ENCODE peak calls at places on chromosomes 16 and 17, in eight cellular contexts. Z is upper lobe of right lung, B is PC-9, R is left ventricle myocardium inferior, O is sigmoid colon, K is left lung, F is heart left ventricle, A is HCT116. X is an unnamed sample.
A peak's percentile ranks its signal among the peaks of the same experiment; 100 is the strongest.

GRCh38 chr17:72590382-72590781 is 469.6 kb downstream of the SOX9 start:
- DNase-seq in Z (no peak), B (peak; percentile 61), R (no peak), O (no peak), K (no peak), F (no peak), A (no peak), X (no peak)

GRCh38 chr16:27690604-27691003 is 140.7 kb downstream of the KATNIP start:
- DNase-seq in Z (peak; percentile 57), B (no peak), R (no peak), O (no peak), K (no peak), F (no peak), A (peak; percentile 21), X (peak; percentile 49)

GRCh38 chr17:44217738-44218343 is 1.6 kb downstream of the UBTF start:
- DNase-seq in Z (no peak), B (no peak), R (no peak), O (no peak), K (no peak), F (no peak), A (no peak), X (peak; percentile 87)

GRCh38 chr17:7885357-7886226 is 3.0 kb upstream of the CHD3 start:
- DNase-seq in Z (peak; percentile 81), B (no peak), R (peak; percentile 36), O (peak; percentile 80), K (peak; percentile 82), F (peak; percentile 41), A (no peak), X (peak; percentile 87)

GRCh38 chr17:76383645-76384221 is 676 bp upstream of the SPHK1 start:
- DNase-seq in Z (peak; percentile 78), B (no peak), R (peak; percentile 56), O (no peak), K (peak; percentile 59), F (peak; percentile 67), A (no peak), X (peak; percentile 87)

GRCh38 chr17:39667262-39668140 is 752 bp upstream of the PNMT start:
- DNase-seq in Z (peak; percentile 78), B (no peak), R (peak; percentile 66), O (no peak), K (no peak), F (no peak), A (no peak), X (peak; percentile 85)

GRCh38 chr17:27533874-27534815 is 77.9 kb downstream of the KSR1 start:
- DNase-seq in Z (peak; percentile 55), B (peak; percentile 78), R (no peak), O (peak; percentile 63), K (no peak), F (no peak), A (no peak), X (no peak)

GRCh38 chr17:81433656-81434055 is 38.4 kb downstream of the BAHCC1 start:
- DNase-seq in Z (no peak), B (no peak), R (no peak), O (no peak), K (no peak), F (no peak), A (no peak), X (no peak)

GRCh38 chr17:81123052-81124048 is 42.0 kb upstream of the PVALEF start:
- DNase-seq in Z (no peak), B (no peak), R (no peak), O (no peak), K (no peak), F (no peak), A (no peak), X (no peak)

GRCh38 chr16:80084614-80085013 is 456.2 kb upstream of the DYNLRB2 start:
- DNase-seq in Z (no peak), B (peak; percentile 52), R (peak; percentile 25), O (peak; percentile 82), K (peak; percentile 34), F (peak; percentile 32), A (no peak), X (no peak)

GRCh38 chr16:67279296-67280089 is at the start of gene PLEKHG4:
- DNase-seq in Z (peak; percentile 93), B (peak; percentile 58), R (peak; percentile 64), O (peak; percentile 83), K (peak; percentile 82), F (peak; percentile 62), A (peak; percentile 52), X (peak; percentile 90)

GRCh38 chr17:50465171-50465570 is 3.5 kb downstream of the CHAD start:
- DNase-seq in Z (no peak), B (no peak), R (no peak), O (no peak), K (no peak), F (no peak), A (no peak), X (no peak)

GRCh38 chr17:81537343-81537855 is 9.2 kb downstream of the FSCN2 start:
- DNase-seq in Z (no peak), B (no peak), R (no peak), O (no peak), K (no peak), F (no peak), A (peak; percentile 49), X (no peak)

GRCh38 chr17:39080416-39081179 is 70.8 kb downstream of the PLXDC1 start:
- DNase-seq in Z (no peak), B (no peak), R (peak; percentile 60), O (peak; percentile 76), K (no peak), F (peak; percentile 44), A (no peak), X (no peak)

GRCh38 chr17:44637066-44637465 is 19.2 kb upstream of the MEIOC start:
- DNase-seq in Z (no peak), B (no peak), R (no peak), O (no peak), K (no peak), F (no peak), A (no peak), X (no peak)

GRCh38 chr17:73595068-73595865 is 49.0 kb downstream of the SDK2 start:
- DNase-seq in Z (peak; percentile 71), B (no peak), R (peak; percentile 74), O (no peak), K (no peak), F (peak; percentile 25), A (no peak), X (no peak)

GRCh38 chr16:66549284-66550131 is at the start of gene TK2:
- DNase-seq in Z (peak; percentile 87), B (no peak), R (peak; percentile 72), O (peak; percentile 80), K (peak; percentile 57), F (peak; percentile 73), A (no peak), X (peak; percentile 89)

GRCh38 chr17:3513305-3514035 is 37.7 kb downstream of the ASPA start:
- DNase-seq in Z (no peak), B (no peak), R (no peak), O (peak; percentile 57), K (no peak), F (no peak), A (no peak), X (no peak)

GRCh38 chr16:67302882-67303434 is 23.6 kb downstream of the KCTD19 start:
- DNase-seq in Z (no peak), B (no peak), R (no peak), O (no peak), K (no peak), F (no peak), A (no peak), X (no peak)

GRCh38 chr17:61251939-61252865 is 147.4 kb upstream of the TBX2 start:
- DNase-seq in Z (peak; percentile 94), B (no peak), R (peak; percentile 91), O (peak; percentile 95), K (peak; percentile 94), F (peak; percentile 92), A (no peak), X (peak; percentile 95)

GRCh38 chr17:43784628-43785101 is 4.4 kb downstream of the CFAP97D1 start:
- DNase-seq in Z (no peak), B (no peak), R (no peak), O (no peak), K (no peak), F (no peak), A (no peak), X (no peak)

GRCh38 chr17:42456223-42457106 is 2.2 kb upstream of the ATP6V0A1 start:
- DNase-seq in Z (no peak), B (peak; percentile 79), R (no peak), O (no peak), K (no peak), F (peak; percentile 28), A (no peak), X (no peak)

GRCh38 chr17:42458497-42459255 is at the start of gene ATP6V0A1:
- DNase-seq in Z (peak; percentile 97), B (peak; percentile 64), R (peak; percentile 97), O (peak; percentile 98), K (peak; percentile 95), F (peak; percentile 95), A (peak; percentile 75), X (peak; percentile 98)

GRCh38 chr17:42459256-42459982 is 741 bp downstream of the ATP6V0A1 start:
- DNase-seq in Z (peak; percentile 72), B (peak; percentile 64), R (peak; percentile 46), O (peak; percentile 78), K (peak; percentile 61), F (peak; percentile 40), A (no peak), X (peak; percentile 78)

GRCh38 chr17:42459983-42460300 is 1.3 kb downstream of the ATP6V0A1 start:
- DNase-seq in Z (no peak), B (peak; percentile 76), R (no peak), O (no peak), K (no peak), F (no peak), A (no peak), X (no peak)

GRCh38 chr17:42457107-42457787 is 1.4 kb upstream of the ATP6V0A1 start:
- DNase-seq in Z (no peak), B (peak; percentile 80), R (no peak), O (no peak), K (no peak), F (no peak), A (no peak), X (no peak)
- H3K4me3 ChIP-seq in Z (peak overlapping the region; percentile 12), B (peak overlapping the region; percentile 24), R (no peak overlapping the region), O (no peak overlapping the region), K (no peak overlapping the region), F (no peak overlapping the region), A (no peak overlapping the region), X (no peak overlapping the region)

GRCh38 chr17:33687831-33688230 is 394.7 kb upstream of the ASIC2 start:
- DNase-seq in Z (no peak), B (no peak), R (no peak), O (no peak), K (no peak), F (no peak), A (no peak), X (no peak)
- H3K4me1 ChIP-seq in Z (no peaks in the 10 kb centered on the region), B (no peaks in the 10 kb centered on the region), R (peaks cover 5% of the 10 kb centered on the region), O (no peaks in the 10 kb centered on the region), K (no peaks in the 10 kb centered on the region), F (no peaks in the 10 kb centered on the region), A (no peaks in the 10 kb centered on the region), X (no peaks in the 10 kb centered on the region)

GRCh38 chr16:660459-661183 is 7.3 kb upstream of the RHOT2 start:
- DNase-seq in Z (peak; percentile 97), B (peak; percentile 70), R (peak; percentile 90), O (peak; percentile 96), K (peak; percentile 91), F (peak; percentile 87), A (peak; percentile 53), X (peak; percentile 98)
- H3K4me3 ChIP-seq in Z (no peak overlapping the region), B (no peak overlapping the region), R (peak overlapping the region; percentile 52), O (peak overlapping the region; percentile 38), K (no peak overlapping the region), F (peak overlapping the region; percentile 28), A (no peak overlapping the region), X (no peak overlapping the region)

DNA sequence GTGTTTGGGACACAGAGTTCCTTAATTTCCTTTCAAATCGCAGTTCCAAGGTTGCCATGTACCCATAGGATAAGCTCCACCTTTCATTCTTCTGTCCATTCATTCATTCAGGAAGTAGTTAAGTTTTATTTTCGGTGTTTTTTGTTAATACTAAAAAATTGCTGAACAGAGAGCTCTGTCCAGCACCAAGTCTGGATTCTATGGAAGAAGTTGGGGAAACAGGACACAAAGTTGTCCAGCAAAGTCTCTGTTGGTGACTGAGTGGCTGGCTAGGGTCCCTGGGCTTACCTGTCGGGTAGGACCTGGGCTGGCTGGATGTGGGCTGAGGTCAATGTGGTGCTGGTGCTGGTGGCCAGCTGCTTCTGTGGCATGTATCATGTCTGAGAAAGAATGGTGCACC is 17.6 kb upstream of the CCL2 start:
- DNase-seq in Z (no peak), B (no peak), R (no peak), O (no peak), K (no peak), F (no peak), A (no peak), X (no peak)
- H3K4me1 ChIP-seq in Z (peaks cover 79% of the 10 kb centered on the region), B (no peaks in the 10 kb centered on the region), R (peaks cover 99% of the 10 kb centered on the region), O (no peaks in the 10 kb centered on the region), K (peaks cover 81% of the 10 kb centered on the region), F (peaks cover 90% of the 10 kb centered on the region), A (no peaks in the 10 kb centered on the region), X (peaks cover 21% of the 10 kb centered on the region)

X was measured in kidney.